ENCODE peak calls at places on chromosomes 6 and 20, in eight cellular contexts. One of them, this sample, is unnamed.

GRCh38 chr6:44388135-44388487 is 605 bp downstream of the CDC5L start:
- DNase-seq in RPMI8226: peak; percentile 26
- DNase-seq in memory B cell: peak; percentile 5
- DNase-seq in activated B cell treated with CpG ODN at 0.5 μM for 24 hours: no peak
- DNase-seq in mammary epithelial cell: peak; percentile 9
- DNase-seq in HEK293T: no peak
- DNase-seq in ACHN: no peak
- DNase-seq in CD4-positive, alpha-beta T cell: no peak
- DNase-seq in this sample: no peak

GRCh38 chr20:32651537-32651936 is 22.2 kb downstream of the C20orf203 start:
- DNase-seq in CD4-positive, alpha-beta T cell: no peak
- DNase-seq in activated B cell treated with CpG ODN at 0.5 μM for 24 hours: no peak
- DNase-seq in RPMI8226: peak; percentile 36
- DNase-seq in ACHN: no peak
- DNase-seq in HEK293T: no peak
- DNase-seq in mammary epithelial cell: no peak
- DNase-seq in memory B cell: no peak
- DNase-seq in this sample: no peak

GRCh38 chr20:41355598-41356203 is 10.9 kb downstream of the EMILIN3 start:
- DNase-seq in activated B cell treated with CpG ODN at 0.5 μM for 24 hours: no peak
- DNase-seq in CD4-positive, alpha-beta T cell: no peak
- DNase-seq in ACHN: no peak
- DNase-seq in mammary epithelial cell: no peak
- DNase-seq in memory B cell: no peak
- DNase-seq in RPMI8226: no peak
- DNase-seq in HEK293T: no peak
- DNase-seq in this sample: no peak

GRCh38 chr6:143555071-143555492 is 43.6 kb upstream of the FUCA2 start:
- DNase-seq in HEK293T: no peak
- DNase-seq in mammary epithelial cell: no peak
- DNase-seq in CD4-positive, alpha-beta T cell: no peak
- DNase-seq in activated B cell treated with CpG ODN at 0.5 μM for 24 hours: no peak
- DNase-seq in ACHN: no peak
- DNase-seq in memory B cell: no peak
- DNase-seq in RPMI8226: peak; percentile 16
- DNase-seq in this sample: no peak

GRCh38 chr6:13935190-13935880 is 10.6 kb downstream of the RNF182 start:
- DNase-seq in memory B cell: no peak
- DNase-seq in ACHN: no peak
- DNase-seq in activated B cell treated with CpG ODN at 0.5 μM for 24 hours: no peak
- DNase-seq in HEK293T: no peak
- DNase-seq in CD4-positive, alpha-beta T cell: no peak
- DNase-seq in mammary epithelial cell: no peak
- DNase-seq in RPMI8226: no peak
- DNase-seq in this sample: no peak

GRCh38 chr6:30511147-30511546 is 21.8 kb downstream of the HLA-E start:
- DNase-seq in activated B cell treated with CpG ODN at 0.5 μM for 24 hours: no peak
- DNase-seq in mammary epithelial cell: no peak
- DNase-seq in memory B cell: no peak
- DNase-seq in RPMI8226: no peak
- DNase-seq in ACHN: no peak
- DNase-seq in CD4-positive, alpha-beta T cell: no peak
- DNase-seq in HEK293T: no peak
- DNase-seq in this sample: no peak

GRCh38 chr6:10837692-10837996 is 695 bp downstream of the MAK start:
- DNase-seq in memory B cell: no peak
- DNase-seq in RPMI8226: peak; percentile 38
- DNase-seq in ACHN: peak; percentile 13
- DNase-seq in activated B cell treated with CpG ODN at 0.5 μM for 24 hours: no peak
- DNase-seq in HEK293T: peak; percentile 34
- DNase-seq in mammary epithelial cell: peak; percentile 7
- DNase-seq in CD4-positive, alpha-beta T cell: no peak
- DNase-seq in this sample: no peak

GRCh38 chr6:7468382-7469081 is 72.9 kb upstream of the DSP start:
- DNase-seq in memory B cell: no peak
- DNase-seq in HEK293T: peak; percentile 34
- DNase-seq in ACHN: peak; percentile 65
- DNase-seq in mammary epithelial cell: peak; percentile 54
- DNase-seq in CD4-positive, alpha-beta T cell: no peak
- DNase-seq in activated B cell treated with CpG ODN at 0.5 μM for 24 hours: no peak
- DNase-seq in RPMI8226: no peak
- DNase-seq in this sample: no peak

GRCh38 chr20:38412877-38413577 is 22.1 kb downstream of the SNHG17 start:
- DNase-seq in CD4-positive, alpha-beta T cell: no peak
- DNase-seq in memory B cell: no peak
- DNase-seq in mammary epithelial cell: no peak
- DNase-seq in RPMI8226: no peak
- DNase-seq in ACHN: no peak
- DNase-seq in activated B cell treated with CpG ODN at 0.5 μM for 24 hours: no peak
- DNase-seq in HEK293T: no peak
- DNase-seq in this sample: no peak

GRCh38 chr20:33277471-33278441 is 5.3 kb upstream of the BPIFB1 start:
- DNase-seq in HEK293T: no peak
- DNase-seq in mammary epithelial cell: no peak
- DNase-seq in RPMI8226: no peak
- DNase-seq in CD4-positive, alpha-beta T cell: no peak
- DNase-seq in ACHN: no peak
- DNase-seq in memory B cell: no peak
- DNase-seq in activated B cell treated with CpG ODN at 0.5 μM for 24 hours: no peak
- DNase-seq in this sample: no peak

GRCh38 chr6:84685983-84686584 is 78.3 kb downstream of the TBX18 start:
- DNase-seq in activated B cell treated with CpG ODN at 0.5 μM for 24 hours: no peak
- DNase-seq in ACHN: peak; percentile 39
- DNase-seq in CD4-positive, alpha-beta T cell: no peak
- DNase-seq in mammary epithelial cell: peak; percentile 6
- DNase-seq in memory B cell: no peak
- DNase-seq in RPMI8226: peak; percentile 9
- DNase-seq in HEK293T: no peak
- DNase-seq in this sample: no peak

GRCh38 chr6:31663961-31664789 is 622 bp downstream of the GPANK1 start:
- DNase-seq in CD4-positive, alpha-beta T cell: no peak
- DNase-seq in memory B cell: no peak
- DNase-seq in HEK293T: no peak
- DNase-seq in mammary epithelial cell: peak; percentile 76
- DNase-seq in ACHN: peak; percentile 70
- DNase-seq in RPMI8226: no peak
- DNase-seq in activated B cell treated with CpG ODN at 0.5 μM for 24 hours: no peak
- DNase-seq in this sample: no peak

GRCh38 chr6:41901882-41902519 is 6.8 kb upstream of the USP49 start:
- DNase-seq in ACHN: peak; percentile 51
- DNase-seq in CD4-positive, alpha-beta T cell: peak; percentile 35
- DNase-seq in memory B cell: no peak
- DNase-seq in activated B cell treated with CpG ODN at 0.5 μM for 24 hours: no peak
- DNase-seq in RPMI8226: no peak
- DNase-seq in HEK293T: no peak
- DNase-seq in mammary epithelial cell: no peak
- DNase-seq in this sample: no peak

GRCh38 chr20:34581341-34582189 is 23.0 kb downstream of the MAP1LC3A start:
- DNase-seq in activated B cell treated with CpG ODN at 0.5 μM for 24 hours: no peak
- DNase-seq in RPMI8226: peak; percentile 21
- DNase-seq in mammary epithelial cell: no peak
- DNase-seq in ACHN: no peak
- DNase-seq in memory B cell: no peak
- DNase-seq in CD4-positive, alpha-beta T cell: no peak
- DNase-seq in HEK293T: peak; percentile 22
- DNase-seq in this sample: no peak

GRCh38 chr6:29552512-29553051 is 7.0 kb downstream of the UBD start:
- DNase-seq in HEK293T: peak; percentile 47
- DNase-seq in ACHN: peak; percentile 9
- DNase-seq in activated B cell treated with CpG ODN at 0.5 μM for 24 hours: no peak
- DNase-seq in memory B cell: peak; percentile 60
- DNase-seq in mammary epithelial cell: peak; percentile 53
- DNase-seq in CD4-positive, alpha-beta T cell: no peak
- DNase-seq in RPMI8226: peak; percentile 20
- DNase-seq in this sample: no peak

GRCh38 chr6:136639671-136640070 is 89.4 kb upstream of the MAP7 start:
- DNase-seq in CD4-positive, alpha-beta T cell: no peak
- DNase-seq in activated B cell treated with CpG ODN at 0.5 μM for 24 hours: no peak
- DNase-seq in HEK293T: no peak
- DNase-seq in mammary epithelial cell: no peak
- DNase-seq in memory B cell: no peak
- DNase-seq in ACHN: no peak
- DNase-seq in RPMI8226: no peak
- DNase-seq in this sample: no peak

GRCh38 chr6:130869681-130870080 is 42.5 kb downstream of the SMLR1 start:
- DNase-seq in ACHN: no peak
- DNase-seq in CD4-positive, alpha-beta T cell: no peak
- DNase-seq in memory B cell: no peak
- DNase-seq in mammary epithelial cell: no peak
- DNase-seq in activated B cell treated with CpG ODN at 0.5 μM for 24 hours: no peak
- DNase-seq in HEK293T: no peak
- DNase-seq in RPMI8226: no peak
- DNase-seq in this sample: no peak

GRCh38 chr6:117555882-117556498 is 46.3 kb downstream of the GOPC start:
- DNase-seq in HEK293T: peak; percentile 25
- DNase-seq in memory B cell: peak; percentile 48
- DNase-seq in CD4-positive, alpha-beta T cell: peak; percentile 42
- DNase-seq in RPMI8226: peak; percentile 35
- DNase-seq in activated B cell treated with CpG ODN at 0.5 μM for 24 hours: no peak
- DNase-seq in ACHN: peak; percentile 46
- DNase-seq in mammary epithelial cell: peak; percentile 32
- DNase-seq in this sample: no peak

GRCh38 chr20:3732327-3733118 is at the start of gene HSPA12B:
- DNase-seq in ACHN: no peak
- DNase-seq in HEK293T: no peak
- DNase-seq in mammary epithelial cell: no peak
- DNase-seq in CD4-positive, alpha-beta T cell: no peak
- DNase-seq in memory B cell: no peak
- DNase-seq in activated B cell treated with CpG ODN at 0.5 μM for 24 hours: no peak
- DNase-seq in RPMI8226: no peak
- DNase-seq in this sample: no peak

GRCh38 chr20:46151936-46152335 is 33.8 kb downstream of the CD40 start:
- DNase-seq in RPMI8226: peak; percentile 47
- DNase-seq in memory B cell: no peak
- DNase-seq in HEK293T: peak; percentile 44
- DNase-seq in mammary epithelial cell: no peak
- DNase-seq in ACHN: peak; percentile 2
- DNase-seq in activated B cell treated with CpG ODN at 0.5 μM for 24 hours: no peak
- DNase-seq in CD4-positive, alpha-beta T cell: no peak
- DNase-seq in this sample: no peak

GRCh38 chr6:139369568-139370046 is 4.8 kb downstream of the CITED2 start:
- DNase-seq in RPMI8226: peak; percentile 65
- DNase-seq in ACHN: peak; percentile 69
- DNase-seq in activated B cell treated with CpG ODN at 0.5 μM for 24 hours: no peak
- DNase-seq in CD4-positive, alpha-beta T cell: no peak
- DNase-seq in memory B cell: peak; percentile 37
- DNase-seq in HEK293T: peak; percentile 41
- DNase-seq in mammary epithelial cell: peak; percentile 21
- DNase-seq in this sample: no peak

GRCh38 chr6:39416026-39416425 is 93.5 kb upstream of the KCNK16 start:
- DNase-seq in activated B cell treated with CpG ODN at 0.5 μM for 24 hours: no peak
- DNase-seq in memory B cell: no peak
- DNase-seq in ACHN: no peak
- DNase-seq in mammary epithelial cell: no peak
- DNase-seq in CD4-positive, alpha-beta T cell: no peak
- DNase-seq in HEK293T: no peak
- DNase-seq in RPMI8226: no peak
- DNase-seq in this sample: no peak

GRCh38 chr20:10557685-10558084 is 116.1 kb downstream of the JAG1 start:
- DNase-seq in memory B cell: no peak
- DNase-seq in ACHN: peak; percentile 69
- DNase-seq in CD4-positive, alpha-beta T cell: no peak
- DNase-seq in mammary epithelial cell: peak; percentile 90
- DNase-seq in activated B cell treated with CpG ODN at 0.5 μM for 24 hours: no peak
- DNase-seq in HEK293T: no peak
- DNase-seq in RPMI8226: no peak
- DNase-seq in this sample: no peak

GRCh38 chr6:10555625-10556309 is 34.6 kb downstream of the GCNT2 start:
- DNase-seq in CD4-positive, alpha-beta T cell: no peak
- DNase-seq in memory B cell: no peak
- DNase-seq in ACHN: no peak
- DNase-seq in activated B cell treated with CpG ODN at 0.5 μM for 24 hours: no peak
- DNase-seq in RPMI8226: no peak
- DNase-seq in mammary epithelial cell: peak; percentile 46
- DNase-seq in HEK293T: peak; percentile 42
- DNase-seq in this sample: peak; percentile 28

GRCh38 chr6:63372951-63373533 is 53.3 kb upstream of the LGSN start:
- DNase-seq in RPMI8226: no peak
- DNase-seq in ACHN: no peak
- DNase-seq in mammary epithelial cell: no peak
- DNase-seq in CD4-positive, alpha-beta T cell: no peak
- DNase-seq in HEK293T: no peak
- DNase-seq in activated B cell treated with CpG ODN at 0.5 μM for 24 hours: no peak
- DNase-seq in memory B cell: no peak
- DNase-seq in this sample: no peak

GRCh38 chr6:99241905-99242534 is 107.5 kb downstream of the FAXC start:
- DNase-seq in memory B cell: no peak
- DNase-seq in RPMI8226: peak; percentile 6
- DNase-seq in ACHN: peak; percentile 41
- DNase-seq in CD4-positive, alpha-beta T cell: no peak
- DNase-seq in mammary epithelial cell: peak; percentile 35
- DNase-seq in HEK293T: peak; percentile 53
- DNase-seq in activated B cell treated with CpG ODN at 0.5 μM for 24 hours: no peak
- DNase-seq in this sample: no peak

GRCh38 chr20:326645-327031 is 1.3 kb downstream of the SOX12 start:
- DNase-seq in RPMI8226: peak; percentile 51
- DNase-seq in activated B cell treated with CpG ODN at 0.5 μM for 24 hours: peak; percentile 49
- DNase-seq in ACHN: peak; percentile 31
- DNase-seq in mammary epithelial cell: no peak
- DNase-seq in HEK293T: no peak
- DNase-seq in CD4-positive, alpha-beta T cell: no peak
- DNase-seq in memory B cell: no peak
- DNase-seq in this sample: no peak

GRCh38 chr20:55386686-55387085 is 618.6 kb downstream of the CBLN4 start:
- DNase-seq in mammary epithelial cell: peak; percentile 86
- DNase-seq in HEK293T: no peak
- DNase-seq in CD4-positive, alpha-beta T cell: no peak
- DNase-seq in ACHN: no peak
- DNase-seq in RPMI8226: no peak
- DNase-seq in memory B cell: no peak
- DNase-seq in activated B cell treated with CpG ODN at 0.5 μM for 24 hours: no peak
- DNase-seq in this sample: no peak

GRCh38 chr6:170158296-170159039 is 132.4 kb downstream of the DLL1 start:
- DNase-seq in memory B cell: no peak
- DNase-seq in activated B cell treated with CpG ODN at 0.5 μM for 24 hours: no peak
- DNase-seq in RPMI8226: no peak
- DNase-seq in HEK293T: no peak
- DNase-seq in ACHN: no peak
- DNase-seq in mammary epithelial cell: no peak
- DNase-seq in CD4-positive, alpha-beta T cell: no peak
- DNase-seq in this sample: no peak

GRCh38 chr20:5133998-5134397 is 7.2 kb downstream of the CDS2 start:
- DNase-seq in activated B cell treated with CpG ODN at 0.5 μM for 24 hours: no peak
- DNase-seq in mammary epithelial cell: no peak
- DNase-seq in HEK293T: no peak
- DNase-seq in ACHN: no peak
- DNase-seq in CD4-positive, alpha-beta T cell: no peak
- DNase-seq in RPMI8226: no peak
- DNase-seq in memory B cell: no peak
- DNase-seq in this sample: no peak

GRCh38 chr6:138454976-138455706 is 44.2 kb downstream of the NHSL1 start:
- DNase-seq in mammary epithelial cell: peak; percentile 80
- DNase-seq in RPMI8226: no peak
- DNase-seq in memory B cell: peak; percentile 9
- DNase-seq in activated B cell treated with CpG ODN at 0.5 μM for 24 hours: no peak
- DNase-seq in ACHN: no peak
- DNase-seq in CD4-positive, alpha-beta T cell: peak; percentile 48
- DNase-seq in HEK293T: no peak
- DNase-seq in this sample: no peak

GRCh38 chr6:15642276-15642675 is 20.6 kb downstream of the DTNBP1 start:
- DNase-seq in HEK293T: peak; percentile 17
- DNase-seq in CD4-positive, alpha-beta T cell: no peak
- DNase-seq in activated B cell treated with CpG ODN at 0.5 μM for 24 hours: no peak
- DNase-seq in ACHN: no peak
- DNase-seq in RPMI8226: peak; percentile 33
- DNase-seq in mammary epithelial cell: no peak
- DNase-seq in memory B cell: no peak
- DNase-seq in this sample: no peak